ENCODE peak calls at places on chromosomes 3 and 15, in five cellular contexts. I is body of pancreas, R is fibroblast of lung, Y is AG10803, F is psoas muscle. X is an unnamed sample.
A peak's percentile ranks its signal among the peaks of the same experiment; 100 is the strongest.

GRCh38 chr3:183486472-183486871 is 58.1 kb upstream of the MCF2L2 start:
- DNase-seq in I (no peak), F (no peak), R (no peak), Y (no peak), X (no peak)

GRCh38 chr15:94021621-94022320 is 209.6 kb upstream of the MCTP2 start:
- DNase-seq in Y (no peak), R (no peak), F (no peak), I (no peak), X (no peak)

GRCh38 chr15:44541282-44541958 is 4.5 kb downstream of the EIF3J start:
- DNase-seq in R (peak; percentile 87), F (no peak), I (no peak), Y (peak; percentile 91), X (no peak)

GRCh38 chr15:26082833-26083174 is 219.7 kb upstream of the ATP10A start:
- DNase-seq in Y (no peak), I (no peak), F (no peak), R (peak; percentile 45), X (no peak)

GRCh38 chr3:152557302-152557999 is 277.5 kb upstream of the P2RY1 start:
- DNase-seq in I (no peak), F (no peak), Y (no peak), R (no peak), X (no peak)

GRCh38 chr3:161489390-161489789 is 7.2 kb upstream of the OTOL1 start:
- DNase-seq in R (no peak), F (no peak), Y (no peak), I (no peak), X (no peak)

GRCh38 chr3:183377307-183377959 is 51.0 kb downstream of the MCF2L2 start:
- DNase-seq in R (no peak), Y (no peak), I (no peak), F (no peak), X (no peak)

GRCh38 chr3:172087827-172088580 is 48.6 kb downstream of the FNDC3B start:
- DNase-seq in I (no peak), Y (no peak), F (no peak), R (no peak), X (no peak)

DNA sequence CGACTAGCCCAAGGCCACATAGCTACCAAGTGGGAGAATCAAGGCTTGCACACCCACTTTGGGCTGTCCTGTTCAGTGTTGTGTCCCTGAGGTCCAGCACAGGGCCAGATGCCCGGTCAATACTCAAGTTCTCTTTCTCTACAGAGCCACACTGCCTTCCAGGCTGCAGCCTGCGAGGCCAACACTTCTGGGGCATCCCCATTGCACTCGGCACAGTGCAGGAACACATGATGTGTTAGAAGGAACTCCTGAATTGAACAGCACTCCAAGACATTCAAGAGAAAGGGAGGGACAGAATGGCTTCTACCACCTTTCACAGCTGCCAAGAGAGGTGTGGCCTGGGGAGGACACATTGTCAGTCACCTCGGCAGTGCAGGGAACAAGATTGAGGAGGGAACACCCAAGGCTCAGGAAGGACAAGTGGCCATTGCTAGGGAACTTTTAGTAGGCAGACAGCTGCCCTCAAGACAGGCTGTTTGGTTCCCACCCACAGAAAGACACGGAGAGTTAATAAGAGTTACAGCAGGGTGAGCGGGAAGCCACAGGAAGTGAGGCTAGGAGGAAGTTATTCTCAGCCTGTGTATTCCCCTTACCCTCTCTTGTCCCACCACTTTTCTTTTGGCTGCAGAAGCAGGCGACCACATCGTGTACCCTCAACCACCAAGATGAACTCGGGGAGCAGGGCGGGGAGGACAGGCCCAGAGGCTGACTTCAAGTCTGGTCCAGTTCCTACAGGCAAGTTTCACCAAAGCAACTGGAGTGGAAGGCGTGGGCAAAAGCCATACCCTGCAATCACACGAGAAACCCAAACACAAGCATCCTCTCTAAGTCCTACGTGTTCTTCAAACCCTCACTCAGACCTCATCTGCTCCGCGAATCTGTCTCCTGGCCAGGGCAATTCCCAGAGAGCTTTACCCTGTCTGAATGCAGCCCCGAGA is 69.4 kb downstream of the SRGAP3 start:
- DNase-seq in Y (no peak), F (no peak), I (no peak), R (no peak), X (no peak)
- H3K4me3 ChIP-seq in Y (no peak overlapping the region), F (no peak overlapping the region), I (no peak overlapping the region), R (no peak overlapping the region), X (no peak overlapping the region)

GRCh38 chr3:64685800-64686445 is 1.9 kb downstream of the ADAMTS9 start:
- DNase-seq in I (peak; percentile 76), Y (peak; percentile 87), R (peak; percentile 96), F (peak; percentile 90), X (peak; percentile 94)

GRCh38 chr3:64685331-64685799 is 2.4 kb downstream of the ADAMTS9 start:
- DNase-seq in I (peak; percentile 25), R (peak; percentile 86), Y (peak; percentile 50), F (peak; percentile 42), X (peak; percentile 23)

GRCh38 chr3:64687781-64688515 is at the start of gene ADAMTS9:
- DNase-seq in F (peak; percentile 77), Y (peak; percentile 66), I (peak; percentile 54), R (peak; percentile 87), X (peak; percentile 73)

GRCh38 chr3:64687381-64687780 is 419 bp downstream of the ADAMTS9 start:
- DNase-seq in I (peak; percentile 18), Y (no peak), F (no peak), R (no peak), X (no peak)

DNA sequence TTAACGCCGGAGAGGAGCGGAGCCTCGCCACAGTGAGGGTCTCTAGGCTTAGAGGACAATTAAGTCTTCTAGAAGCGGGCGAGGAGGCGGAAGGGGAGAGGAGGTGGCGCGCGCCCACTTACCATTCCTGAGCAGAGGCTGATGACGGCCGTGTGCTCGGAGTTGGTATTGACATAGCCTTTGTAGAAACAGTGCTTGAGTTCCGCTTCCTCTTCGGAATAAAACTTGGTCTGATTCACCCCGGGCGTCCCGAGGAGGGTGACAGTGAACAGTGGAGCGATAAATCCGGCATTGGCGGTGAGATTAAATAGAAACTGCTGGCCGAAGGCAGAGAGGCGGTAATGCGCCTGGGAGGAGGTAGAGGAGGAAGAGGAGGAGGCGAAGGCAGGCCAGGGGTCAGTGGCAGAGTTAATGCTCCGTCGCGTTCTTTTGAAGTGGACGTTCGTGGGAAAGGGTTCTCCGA is 1.3 kb downstream of the ADAMTS9 start:
- DNase-seq in F (peak; percentile 40), I (peak; percentile 22), R (no peak), Y (peak; percentile 58), X (peak; percentile 67)
- H3K4me3 ChIP-seq in F (peak overlapping the region; percentile 78), I (peak overlapping the region; percentile 28), R (peak overlapping the region; percentile 66), Y (peak overlapping the region; percentile 83), X (peak overlapping the region; percentile 63)

DNA sequence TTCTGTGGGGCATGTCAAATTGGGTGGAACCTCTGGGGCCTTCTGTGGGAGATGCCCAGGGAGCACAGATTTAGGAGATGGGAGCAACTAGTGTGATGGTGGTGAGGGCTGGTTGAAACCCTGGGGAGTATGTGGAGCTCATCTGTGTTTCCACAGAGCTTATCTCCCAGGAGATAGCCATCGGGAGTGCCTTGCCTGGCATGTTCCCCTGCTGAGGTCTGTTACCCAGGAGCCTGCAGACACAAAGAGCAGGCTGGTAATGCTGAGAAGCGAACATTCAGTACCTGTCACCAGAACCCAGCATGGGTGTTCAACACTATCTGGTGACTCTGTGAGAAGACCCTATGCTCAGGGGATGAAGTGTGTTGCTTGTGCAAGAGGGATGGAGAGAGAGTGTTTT is 85.0 kb downstream of the CLSTN2 start:
- DNase-seq in Y (no peak), R (no peak), F (no peak), I (no peak), X (no peak)
- H3K4me3 ChIP-seq in Y (no peak overlapping the region), R (no peak overlapping the region), F (no peak overlapping the region), I (no peak overlapping the region), X (no peak overlapping the region)

GRCh38 chr15:51602484-51602883 is 20.1 kb downstream of the DMXL2 start:
- DNase-seq in F (no peak), Y (no peak), I (no peak), R (no peak), X (no peak)
- H3K4me3 ChIP-seq in F (no peak overlapping the region), Y (no peak overlapping the region), I (no peak overlapping the region), R (no peak overlapping the region), X (no peak overlapping the region)

DNA sequence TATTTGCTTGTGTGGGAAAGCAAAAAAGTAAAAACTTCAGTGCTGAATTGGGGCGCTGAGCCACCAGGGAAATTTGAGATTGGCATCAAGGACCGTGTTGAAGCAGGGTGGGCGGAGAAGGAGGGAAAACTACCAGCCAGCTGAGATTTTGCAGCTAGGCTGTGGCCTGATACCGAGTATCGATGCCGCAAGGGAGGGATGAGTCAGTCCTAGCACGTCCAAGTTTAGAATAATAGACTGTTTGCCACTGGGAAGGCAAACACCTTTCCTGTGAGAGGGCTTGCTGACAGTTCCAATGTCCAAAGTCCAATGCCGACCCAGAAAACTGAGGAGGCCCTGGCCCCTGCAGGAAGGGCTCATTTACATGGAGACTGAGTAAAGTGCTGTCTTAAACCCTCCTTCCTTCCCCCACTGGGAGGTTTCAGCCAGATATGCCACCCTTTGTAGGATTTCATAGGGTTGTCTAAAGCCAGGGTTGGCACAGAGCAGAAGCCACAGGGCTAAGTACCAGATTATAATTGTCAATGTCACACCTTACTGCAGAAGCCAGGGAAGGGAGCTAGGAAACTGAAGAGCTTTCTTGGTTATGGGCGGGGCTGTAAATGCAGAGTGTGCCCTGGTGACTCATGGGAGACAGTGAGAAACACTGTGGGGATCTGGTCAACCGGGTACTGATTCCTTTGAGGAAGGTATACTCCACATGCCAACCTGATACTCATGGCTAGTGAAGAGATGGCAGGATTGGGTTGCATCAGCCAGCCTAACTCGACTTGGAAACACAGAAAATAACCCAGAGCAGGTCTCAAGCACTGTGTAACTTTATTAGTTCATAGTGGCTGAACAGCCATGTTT is 28.4 kb upstream of the PIK3CB start:
- DNase-seq in I (peak; percentile 75), Y (peak; percentile 44), F (no peak), R (peak; percentile 56), X (peak; percentile 64)
- H3K4me3 ChIP-seq in I (no peak overlapping the region), Y (no peak overlapping the region), F (peak overlapping the region; percentile 5), R (no peak overlapping the region), X (no peak overlapping the region)

GRCh38 chr3:32699429-32699828 is 14.4 kb downstream of the CNOT10 start:
- DNase-seq in R (no peak), F (no peak), Y (no peak), I (no peak), X (no peak)
- H3K4me3 ChIP-seq in R (no peak overlapping the region), F (no peak overlapping the region), Y (no peak overlapping the region), I (no peak overlapping the region), X (no peak overlapping the region)

GRCh38 chr3:5651351-5651750 is 463.8 kb downstream of the EDEM1 start:
- DNase-seq in Y (no peak), I (no peak), F (no peak), R (no peak), X (no peak)

GRCh38 chr3:5644773-5645172 is 457.3 kb downstream of the EDEM1 start:
- DNase-seq in R (no peak), Y (no peak), I (no peak), F (no peak), X (no peak)

GRCh38 chr3:5650303-5650702 is 462.8 kb downstream of the EDEM1 start:
- DNase-seq in I (no peak), R (no peak), Y (no peak), F (no peak), X (no peak)

GRCh38 chr3:5645311-5646029 is 458.0 kb downstream of the EDEM1 start:
- DNase-seq in R (no peak), I (no peak), F (no peak), Y (no peak), X (no peak)

DNA sequence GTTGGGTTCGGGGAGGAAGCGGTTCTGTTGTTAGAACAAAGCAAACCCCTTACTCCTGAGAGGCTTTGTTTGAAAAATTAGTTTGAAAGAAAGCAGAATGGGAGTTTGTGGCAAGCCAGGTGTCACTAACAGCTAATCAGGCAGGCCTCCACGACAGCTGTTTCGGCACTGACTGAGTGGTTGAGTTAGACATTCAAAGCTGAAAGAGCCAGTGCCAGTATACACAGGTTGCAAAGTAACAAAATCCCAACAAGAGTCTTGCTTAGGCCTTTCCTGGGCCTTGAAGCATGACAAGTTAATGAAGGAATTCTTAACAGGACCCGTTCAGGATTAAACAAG is 458.5 kb downstream of the EDEM1 start:
- DNase-seq in F (no peak), R (no peak), Y (no peak), I (no peak), X (no peak)
- H3K4me3 ChIP-seq in F (no peak overlapping the region), R (no peak overlapping the region), Y (no peak overlapping the region), I (no peak overlapping the region), X (no peak overlapping the region)

X was measured in upper lobe of left lung.